ENCODE peak calls at places on chromosome 20, in five cellular contexts. D is PC-3, Q is HCT116, V is GM23338, I is neural progenitor cell. L is an unnamed sample.

GRCh38 chr20:45337367-45338120 is 10.7 kb downstream of the SDC4 start:
- DNase-seq in Q (no peak), I (no peak), V (no peak), D (peak), L (peak)

GRCh38 chr20:45874576-45874975 is 6.5 kb upstream of the ZSWIM1 start:
- DNase-seq in Q (no peak), V (no peak), D (no peak), I (no peak), L (no peak)

GRCh38 chr20:17856024-17856564 is 112.5 kb downstream of the SNX5 start:
- DNase-seq in V (no peak), D (peak), I (no peak), Q (no peak), L (peak)

GRCh38 chr20:48818481-48818987 is 9.3 kb downstream of the PREX1 start:
- DNase-seq in I (no peak), Q (no peak), V (peak), D (no peak), L (no peak)

GRCh38 chr20:13995841-13996240 is 525 bp downstream of the MACROD2 start:
- DNase-seq in V (peak), I (peak), Q (no peak), D (peak), L (peak)

GRCh38 chr20:17866234-17867001 is 102.2 kb downstream of the SNX5 start:
- DNase-seq in V (no peak), D (no peak), Q (no peak), I (no peak), L (no peak)

GRCh38 chr20:53622247-53623114 is 28.8 kb upstream of the ZNF217 start:
- DNase-seq in Q (no peak), D (no peak), I (no peak), V (peak), L (peak)

GRCh38 chr20:24657211-24657610 is 187.8 kb downstream of the SYNDIG1 start:
- DNase-seq in I (no peak), D (peak), V (no peak), Q (no peak), L (peak)

GRCh38 chr20:38730989-38731737 is 6.9 kb downstream of the SLC32A1 start:
- DNase-seq in Q (peak), D (peak), I (peak), V (peak), L (peak)

GRCh38 chr20:2804041-2804828 is 3.8 kb upstream of the CPXM1 start:
- DNase-seq in I (no peak), D (no peak), V (no peak), Q (no peak), L (no peak)

GRCh38 chr20:51643390-51643789 is 100.9 kb upstream of the NFATC2 start:
- DNase-seq in Q (no peak), V (no peak), D (no peak), I (no peak), L (no peak)

GRCh38 chr20:43434565-43434964 is 23.1 kb upstream of the SRSF6 start:
- DNase-seq in I (no peak), Q (no peak), V (no peak), D (no peak), L (no peak)

GRCh38 chr20:23334111-23334510 is 16.5 kb upstream of the NXT1 start:
- DNase-seq in D (no peak), Q (no peak), I (no peak), V (no peak), L (no peak)

GRCh38 chr20:33177866-33178265 is 9.9 kb downstream of the BPIFA2 start:
- DNase-seq in I (no peak), D (no peak), V (no peak), Q (no peak), L (no peak)

GRCh38 chr20:19056909-19057308 is 155.5 kb upstream of the SLC24A3 start:
- DNase-seq in D (no peak), I (no peak), Q (no peak), V (peak), L (no peak)

GRCh38 chr20:5608104-5608447 is 142.1 kb upstream of the SHLD1 start:
- DNase-seq in D (no peak), I (peak), V (no peak), Q (no peak), L (no peak)

GRCh38 chr20:53914091-53914860 is 156.1 kb downstream of the BCAS1 start:
- DNase-seq in D (peak), I (no peak), Q (no peak), V (no peak), L (no peak)

GRCh38 chr20:1371235-1371782 is 21.5 kb downstream of the FKBP1A start:
- DNase-seq in Q (no peak), D (no peak), V (no peak), I (no peak), L (no peak)

GRCh38 chr20:64041781-64042771 is 6.1 kb downstream of the C20orf204 start:
- DNase-seq in D (peak), Q (no peak), V (peak), I (peak), L (no peak)
- TF ChIP-seq EZH2 in D (no peak), Q (no peak), V (peak), I (peak), L (peak)

DNA sequence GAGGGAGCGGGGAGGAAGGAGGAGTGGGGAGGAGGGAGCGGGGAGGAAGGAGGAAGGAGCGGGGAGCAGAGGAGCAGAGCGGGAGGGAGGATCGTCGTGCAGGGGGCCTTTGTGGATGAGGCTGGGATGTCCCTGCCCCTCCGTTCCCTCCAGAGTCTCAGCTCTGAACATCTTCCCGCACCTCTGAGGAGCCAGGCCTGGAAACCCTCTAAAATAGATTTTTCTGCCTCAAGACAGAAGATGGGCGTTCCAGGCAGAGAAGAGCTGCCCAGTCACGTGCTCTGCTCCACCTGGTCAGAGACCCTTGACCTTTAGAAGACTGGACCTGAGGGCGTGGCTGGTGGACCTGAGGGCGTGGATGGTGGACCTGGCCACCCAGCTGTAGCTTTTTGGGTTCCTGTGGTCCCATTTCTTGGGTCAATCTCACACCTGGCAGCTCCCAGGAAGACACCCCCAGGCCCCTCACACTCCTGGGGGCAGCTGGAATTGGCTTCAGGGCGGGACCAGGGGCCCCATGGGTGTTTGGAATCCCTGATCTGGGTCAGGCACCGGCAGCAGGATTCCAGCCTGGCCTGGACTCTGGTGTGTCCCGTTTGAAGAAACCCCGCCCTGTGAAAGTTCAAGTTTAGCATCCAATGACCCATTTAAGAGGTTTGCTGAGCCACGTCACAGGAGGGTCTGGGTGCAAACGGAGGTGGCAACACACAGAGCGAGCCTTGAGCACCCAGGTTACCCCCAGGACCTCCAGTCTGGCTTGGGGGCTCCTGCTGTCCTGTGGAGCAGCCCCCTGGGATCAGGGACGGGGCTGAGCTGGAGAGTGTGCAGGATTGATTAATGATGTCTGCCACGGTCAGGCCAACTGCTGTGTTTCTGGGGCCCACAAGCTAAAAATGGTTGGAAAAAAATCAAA is 96.9 kb upstream of the BHLHE23 start:
- DNase-seq in V (no peak), D (no peak), I (peak), Q (no peak), L (no peak)
- TF ChIP-seq EZH2phosphoT487 in V (no peak), D (no peak), I (no peak), Q (no peak), L (no peak)

DNA sequence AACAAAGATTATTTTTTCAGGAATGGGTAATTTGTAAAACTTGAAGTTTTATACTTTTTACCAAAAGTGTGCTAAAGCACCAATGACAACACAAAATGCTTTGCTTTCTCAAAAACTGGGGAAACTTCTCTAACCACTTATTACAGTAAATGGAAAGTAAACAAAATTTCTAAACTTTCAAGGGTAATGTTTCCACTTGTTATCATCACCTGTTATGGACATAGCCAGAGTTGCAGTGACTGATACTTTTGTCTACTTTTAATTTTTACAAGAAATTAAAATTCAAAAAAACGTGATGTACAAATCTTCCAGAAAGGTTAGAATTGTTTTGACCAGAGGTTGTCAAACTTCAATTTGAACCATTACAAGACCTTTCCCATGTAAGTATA is 99.9 kb downstream of the JAG1 start:
- DNase-seq in Q (no peak), I (no peak), D (no peak), V (no peak), L (no peak)
- TF ChIP-seq EZH2 in Q (no peak), I (no peak), D (no peak), V (no peak), L (no peak)

DNA sequence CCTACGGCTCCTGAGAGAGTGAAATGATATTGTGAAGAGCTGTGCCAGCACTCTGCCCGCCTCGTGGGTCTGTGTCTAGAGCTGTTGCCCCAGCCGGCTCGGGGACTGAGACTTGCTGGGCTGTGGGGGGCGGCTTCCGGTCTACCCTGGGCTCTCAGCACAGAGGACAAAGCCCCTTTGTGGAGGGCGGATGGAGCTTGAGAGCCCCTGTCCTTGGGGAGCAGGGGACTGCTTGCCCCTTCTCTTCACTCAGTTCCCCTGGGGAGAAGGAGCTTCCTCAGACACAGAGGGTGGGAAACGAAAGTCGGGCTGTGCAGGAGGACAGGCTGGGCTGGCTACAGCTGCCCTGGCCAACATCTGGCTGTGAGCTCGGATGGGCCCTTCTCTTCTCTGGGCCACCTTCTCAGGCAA is 11.0 kb downstream of the SRC start:
- DNase-seq in Q (no peak), D (no peak), I (no peak), V (no peak), L (no peak)
- TF ChIP-seq EZH2phosphoT487 in Q (no peak), D (no peak), I (no peak), V (no peak), L (no peak)

GRCh38 chr20:21522479-21523397 is 8.9 kb upstream of the NKX2-2 start:
- DNase-seq in I (peak), V (peak), D (peak), Q (no peak), L (no peak)
- TF ChIP-seq EZH2 in I (peak), V (peak), D (peak), Q (no peak), L (peak)

GRCh38 chr20:50017160-50017559 is 34.4 kb downstream of the SNAI1 start:
- DNase-seq in D (no peak), V (no peak), I (no peak), Q (no peak), L (no peak)
- TF ChIP-seq EZH2phosphoT487 in D (no peak), V (no peak), I (no peak), Q (no peak), L (no peak)